ENCODE peak calls at places on chromosomes 13 and 19, in seven cellular contexts. F, D, U, R, W, T and L are unnamed samples.

GRCh38 chr19:982567-983170 is 1.5 kb upstream of the WDR18 start:
- DNase-seq in F (peak), D (peak), U (no peak), R (peak), W (peak), T (peak), L (peak)

GRCh38 chr19:11426656-11427055 is 7.5 kb upstream of the RGL3 start:
- DNase-seq in F (no peak), D (no peak), U (no peak), R (no peak), W (no peak), T (no peak), L (no peak)

GRCh38 chr13:21913010-21913409 is 242.1 kb downstream of the FGF9 start:
- DNase-seq in F (no peak), D (no peak), U (no peak), R (no peak), W (no peak), T (peak), L (no peak)

GRCh38 chr19:11269408-11269807 is 7.1 kb upstream of the DOCK6 start:
- DNase-seq in F (peak), D (no peak), U (no peak), R (no peak), W (no peak), T (peak), L (no peak)

GRCh38 chr19:11377237-11377636 is 2.8 kb downstream of the SWSAP1 start:
- DNase-seq in F (peak), D (no peak), U (no peak), R (peak), W (no peak), T (peak), L (no peak)

GRCh38 chr13:33797622-33798021 is 20.3 kb upstream of the RFC3 start:
- DNase-seq in F (peak), D (no peak), U (no peak), R (no peak), W (no peak), T (no peak), L (no peak)

GRCh38 chr13:101492251-101492910 is 39.9 kb downstream of the ITGBL1 start:
- DNase-seq in F (no peak), D (no peak), U (no peak), R (no peak), W (no peak), T (peak), L (no peak)

GRCh38 chr19:46726551-46726950 is 9.6 kb upstream of the PRKD2 start:
- DNase-seq in F (no peak), D (no peak), U (no peak), R (no peak), W (no peak), T (no peak), L (no peak)

GRCh38 chr13:108984251-108984920 is 355.0 kb downstream of the MYO16 start:
- DNase-seq in F (no peak), D (no peak), U (no peak), R (no peak), W (no peak), T (no peak), L (no peak)

GRCh38 chr19:4064551-4065260 is 2.0 kb downstream of the ZBTB7A start:
- DNase-seq in F (no peak), D (peak), U (no peak), R (peak), W (peak), T (no peak), L (peak)

GRCh38 chr19:10551698-10552301 is 8.1 kb downstream of the ATG4D start:
- DNase-seq in F (peak), D (no peak), U (no peak), R (no peak), W (no peak), T (no peak), L (peak)

GRCh38 chr13:22801402-22802003 is 379.3 kb upstream of the SGCG start:
- DNase-seq in F (no peak), D (no peak), U (no peak), R (no peak), W (no peak), T (peak), L (no peak)

GRCh38 chr13:113544896-113545295 is 39.7 kb upstream of the TFDP1 start:
- DNase-seq in F (no peak), D (no peak), U (no peak), R (no peak), W (no peak), T (no peak), L (no peak)

GRCh38 chr13:26062853-26063444 is 11.1 kb upstream of the SHISA2 start:
- DNase-seq in F (peak), D (no peak), U (no peak), R (peak), W (no peak), T (peak), L (no peak)

GRCh38 chr19:48484931-48485612 is 15.9 kb downstream of the CYTH2 start:
- DNase-seq in F (no peak), D (no peak), U (no peak), R (no peak), W (no peak), T (no peak), L (no peak)

GRCh38 chr13:41782086-41782485 is 178.8 kb downstream of the VWA8 start:
- DNase-seq in F (no peak), D (no peak), U (no peak), R (no peak), W (no peak), T (no peak), L (no peak)

GRCh38 chr19:18672606-18673337 is 10.7 kb upstream of the CRTC1 start:
- DNase-seq in F (no peak), D (no peak), U (no peak), R (no peak), W (no peak), T (peak), L (no peak)

GRCh38 chr19:18789883-18790565 is 1.1 kb downstream of the COMP start:
- DNase-seq in F (no peak), D (no peak), U (no peak), R (no peak), W (no peak), T (no peak), L (no peak)

GRCh38 chr13:112968910-112969691 is at the start of gene MCF2L:
- DNase-seq in F (no peak), D (peak), U (no peak), R (peak), W (peak), T (peak), L (peak)

GRCh38 chr13:40536443-40537113 is 129.9 kb downstream of the FOXO1 start:
- DNase-seq in F (peak), D (peak), U (no peak), R (no peak), W (no peak), T (no peak), L (no peak)

GRCh38 chr13:69820180-69820579 is 287.4 kb upstream of the ATXN8OS start:
- DNase-seq in F (no peak), D (no peak), U (no peak), R (no peak), W (no peak), T (no peak), L (no peak)

GRCh38 chr13:43473437-43473836 is 313.3 kb downstream of the ENOX1 start:
- DNase-seq in F (no peak), D (no peak), U (no peak), R (no peak), W (no peak), T (no peak), L (no peak)

GRCh38 chr13:39462456-39462855 is 140.5 kb downstream of the LHFPL6 start:
- DNase-seq in F (peak), D (no peak), U (no peak), R (no peak), W (no peak), T (no peak), L (no peak)

GRCh38 chr19:17358395-17358794 is 18.7 kb downstream of the PLVAP start:
- DNase-seq in F (no peak), D (no peak), U (no peak), R (no peak), W (no peak), T (no peak), L (no peak)

GRCh38 chr13:28137556-28137955 is 789 bp upstream of the PAN3 start:
- DNase-seq in F (no peak), D (peak), U (no peak), R (no peak), W (no peak), T (no peak), L (no peak)

GRCh38 chr19:33878136-33878535 is 81.5 kb downstream of the KCTD15 start:
- DNase-seq in F (no peak), D (no peak), U (no peak), R (no peak), W (no peak), T (no peak), L (no peak)

GRCh38 chr13:99977912-99978780 is 3.4 kb upstream of the ZIC2 start:
- DNase-seq in F (no peak), D (no peak), U (no peak), R (no peak), W (no peak), T (no peak), L (no peak)

GRCh38 chr19:7013678-7014077 is 7.6 kb downstream of the MBD3L2B start:
- DNase-seq in F (peak), D (no peak), U (no peak), R (no peak), W (no peak), T (no peak), L (no peak)

GRCh38 chr13:73945871-73946270 is 188.3 kb downstream of the KLF12 start:
- DNase-seq in F (peak), D (no peak), U (no peak), R (no peak), W (no peak), T (no peak), L (no peak)

GRCh38 chr13:32073180-32073864 is 41.7 kb downstream of the FRY start:
- DNase-seq in F (no peak), D (no peak), U (no peak), R (no peak), W (no peak), T (no peak), L (no peak)

GRCh38 chr13:93875527-93875926 is 604.0 kb downstream of the DCT start:
- DNase-seq in F (peak), D (no peak), U (no peak), R (no peak), W (no peak), T (peak), L (no peak)

GRCh38 chr13:43284162-43284561 is 260.8 kb downstream of the DNAJC15 start:
- DNase-seq in F (peak), D (no peak), U (no peak), R (no peak), W (no peak), T (peak), L (no peak)

GRCh38 chr19:16198363-16198636 is 589 bp downstream of the AP1M1 start:
- DNase-seq in F (no peak), D (no peak), U (no peak), R (no peak), W (no peak), T (no peak), L (no peak)

GRCh38 chr19:51333836-51334460 is 8.0 kb downstream of the VSIG10L start:
- DNase-seq in F (no peak), D (no peak), U (no peak), R (no peak), W (no peak), T (no peak), L (no peak)

GRCh38 chr19:4523306-4524110 is 5.2 kb upstream of the PLIN4 start:
- DNase-seq in F (no peak), D (no peak), U (no peak), R (peak), W (no peak), T (peak), L (no peak)

GRCh38 chr13:91747164-91747563 is 348.7 kb downstream of the GPC5 start:
- DNase-seq in F (no peak), D (no peak), U (no peak), R (no peak), W (no peak), T (no peak), L (no peak)

GRCh38 chr19:35162471-35163326 is 8.2 kb downstream of the FXYD5 start:
- DNase-seq in F (peak), D (no peak), U (no peak), R (no peak), W (no peak), T (no peak), L (no peak)

GRCh38 chr19:45323671-45324081 is 1.0 kb upstream of the CKM start:
- DNase-seq in F (no peak), D (no peak), U (no peak), R (no peak), W (no peak), T (no peak), L (no peak)

DNA sequence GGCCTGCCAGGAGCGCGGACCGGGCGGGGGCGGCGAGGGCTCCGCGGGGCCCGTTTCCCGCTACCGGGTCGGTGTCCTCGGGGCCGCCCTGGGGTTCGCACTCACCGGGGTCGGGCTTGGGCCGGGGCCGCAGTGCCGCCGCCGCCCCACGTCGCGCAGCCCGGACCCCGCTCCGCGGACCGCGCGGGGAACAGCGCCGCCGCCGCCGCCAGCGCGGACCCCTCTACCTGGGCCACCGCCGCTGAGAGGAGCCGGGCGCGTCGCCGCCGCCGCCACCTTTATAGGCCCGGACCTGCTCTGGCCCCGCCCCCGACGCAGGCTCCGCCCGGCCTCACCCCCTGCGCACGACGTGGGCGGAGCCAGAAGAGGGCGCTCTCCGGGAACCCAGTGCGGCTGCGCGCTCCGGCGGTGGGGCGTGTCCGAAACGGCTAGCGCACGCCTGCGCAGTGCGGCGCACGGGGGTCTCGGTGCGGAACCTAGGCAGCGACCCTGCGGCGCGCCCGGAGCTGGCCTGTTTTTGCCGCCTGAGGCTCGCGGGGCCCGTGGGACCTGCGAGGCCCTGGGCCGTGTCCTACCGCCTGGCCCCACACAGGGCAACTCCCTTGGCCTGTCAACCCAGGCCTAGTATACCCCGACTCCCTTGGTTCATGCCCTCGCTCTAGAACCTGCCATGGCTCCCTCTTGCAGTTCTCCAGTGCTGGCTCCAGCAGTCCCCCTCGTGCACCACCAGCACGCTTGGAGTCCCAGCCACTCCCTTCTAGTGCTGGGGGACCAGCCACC is at the start of gene MKNK2:
- DNase-seq in F (peak), D (peak), U (no peak), R (peak), W (peak), T (peak), L (peak)
- TF ChIP-seq CTCF in F (peak), D (peak), U (peak), R (peak), W (peak), T (peak), L (peak)

GRCh38 chr19:54102421-54103169 is at the start of gene NDUFA3:
- DNase-seq in F (peak), D (peak), U (peak), R (peak), W (peak), T (peak), L (peak)

GRCh38 chr19:54100560-54100959 is at the start of gene OSCAR:
- DNase-seq in F (no peak), D (peak), U (no peak), R (no peak), W (no peak), T (no peak), L (no peak)

GRCh38 chr19:54095136-54095858 is 5.3 kb downstream of the OSCAR start:
- DNase-seq in F (no peak), D (no peak), U (no peak), R (no peak), W (no peak), T (no peak), L (no peak)

GRCh38 chr19:54094601-54095000 is 6.0 kb downstream of the OSCAR start:
- DNase-seq in F (no peak), D (no peak), U (no peak), R (no peak), W (no peak), T (no peak), L (no peak)

DNA sequence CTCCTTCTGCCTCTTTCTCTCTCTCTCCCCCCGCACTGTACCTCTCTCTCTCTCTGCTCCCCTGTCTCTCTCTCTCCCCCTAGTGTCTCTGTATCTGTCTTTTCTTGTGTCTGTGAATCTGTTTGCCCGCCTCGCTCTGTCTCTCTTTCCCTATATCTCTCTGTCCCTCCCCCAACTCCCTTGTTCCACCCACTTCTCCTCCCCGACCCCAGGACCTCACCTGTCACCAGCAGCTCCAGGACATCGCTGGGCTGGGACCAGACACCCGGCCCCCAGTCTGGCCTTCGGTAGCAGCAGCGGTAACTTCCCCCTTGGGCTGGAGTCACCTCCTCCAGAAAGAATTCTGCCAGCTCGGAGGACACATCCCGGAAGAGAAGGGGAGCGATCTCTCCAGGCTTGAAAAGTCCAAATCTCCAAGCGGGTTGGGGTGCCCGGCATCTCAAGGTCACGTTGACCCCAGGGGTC is 3.9 kb downstream of the OSCAR start:
- DNase-seq in F (peak), D (no peak), U (no peak), R (no peak), W (no peak), T (peak), L (no peak)
- TF ChIP-seq CTCF in F (no peak), D (no peak), U (no peak), R (no peak), W (no peak), T (peak), L (no peak)

DNA sequence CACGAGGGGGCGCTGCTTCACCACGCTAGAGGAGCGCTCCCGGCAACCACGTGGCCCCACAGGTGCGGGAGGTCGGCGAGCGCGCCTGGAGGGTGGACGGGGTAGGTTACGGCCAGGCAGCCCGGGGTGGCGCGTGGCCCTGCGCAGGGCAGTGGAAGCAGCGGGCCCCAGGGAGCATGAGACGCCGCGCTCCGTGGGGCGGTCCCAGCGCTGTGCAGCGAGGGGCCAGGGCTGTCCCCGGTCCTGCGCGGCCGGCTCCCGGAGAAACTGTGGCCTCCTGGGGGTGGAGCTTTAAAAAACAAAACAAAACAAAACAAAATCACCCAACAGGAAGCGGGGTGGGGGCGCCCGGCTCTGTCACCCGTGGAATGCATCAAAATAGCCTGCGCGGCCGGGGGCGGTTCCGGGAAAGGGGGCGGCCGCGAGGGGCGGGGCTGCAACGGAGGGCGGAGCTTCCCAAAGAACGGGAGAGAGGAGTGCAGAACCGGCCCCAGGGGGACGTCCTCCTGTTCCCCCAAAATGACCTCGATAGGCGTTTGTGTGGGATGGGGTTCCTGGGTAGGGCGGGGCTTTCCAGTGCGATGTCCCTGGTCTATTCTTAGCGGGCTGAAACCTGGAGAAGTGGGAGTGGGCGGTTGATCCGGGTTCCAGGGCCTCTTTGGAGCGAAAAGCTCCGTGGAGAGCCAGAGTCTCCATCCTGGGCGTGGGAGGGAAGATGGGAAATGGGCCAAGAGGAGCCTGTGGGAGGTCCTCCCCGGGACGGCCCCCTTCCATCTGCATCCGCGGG is 27.3 kb downstream of the NUMBL start:
- DNase-seq in F (peak), D (peak), U (peak), R (peak), W (peak), T (peak), L (peak)
- TF ChIP-seq CTCF in F (no peak), D (peak), U (no peak), R (peak), W (peak), T (peak), L (peak)

GRCh38 chr13:51101636-51102218 is 9.3 kb downstream of the C13orf42 start:
- DNase-seq in F (no peak), D (no peak), U (no peak), R (no peak), W (no peak), T (no peak), L (no peak)
- TF ChIP-seq CTCF in F (no peak), D (no peak), U (no peak), R (no peak), W (no peak), T (no peak), L (no peak)

DNA sequence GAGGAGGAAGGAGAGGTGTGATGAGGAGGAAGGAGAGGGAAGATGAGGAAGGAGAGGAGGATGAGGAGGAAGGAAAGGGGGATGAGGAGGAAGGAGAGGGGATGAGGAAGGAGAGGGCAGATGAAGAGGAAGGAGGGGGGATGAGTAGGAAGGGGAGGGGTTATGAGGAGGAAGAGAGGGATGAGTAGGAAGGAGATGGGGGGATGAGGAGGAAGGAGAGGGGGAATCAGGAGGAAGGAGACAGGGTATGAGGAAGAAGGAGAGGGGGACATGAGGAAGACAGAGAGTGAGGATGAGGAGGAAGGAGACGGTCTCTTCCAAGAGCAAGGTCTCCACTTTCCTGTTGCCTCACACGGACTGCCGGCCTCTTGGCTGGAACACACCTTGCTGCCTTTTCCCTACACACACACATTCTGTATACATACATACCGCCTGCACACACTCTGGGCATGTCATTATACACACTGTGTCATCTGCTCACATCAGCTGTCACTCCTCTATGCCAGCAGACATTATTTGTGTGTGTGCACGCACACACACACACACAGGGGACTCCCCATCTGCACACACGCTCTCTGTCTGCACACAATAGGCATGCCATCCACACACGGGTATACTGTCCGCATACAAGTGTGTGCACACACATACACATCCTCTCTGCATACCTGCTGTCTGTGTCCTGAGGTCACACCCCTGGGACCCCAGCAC is 11.1 kb upstream of the VSTM2B start:
- DNase-seq in F (no peak), D (no peak), U (no peak), R (no peak), W (no peak), T (no peak), L (no peak)
- TF ChIP-seq CTCF in F (no peak), D (no peak), U (no peak), R (no peak), W (no peak), T (no peak), L (no peak)

GRCh38 chr13:97512732-97513131 is 78.8 kb downstream of the RAP2A start:
- DNase-seq in F (no peak), D (no peak), U (no peak), R (no peak), W (no peak), T (no peak), L (no peak)
- TF ChIP-seq CTCF in F (no peak), D (no peak), U (no peak), R (no peak), W (no peak), T (peak), L (no peak)